ENCODE peak calls at places on chromosomes 3 and 15, in seven cellular contexts. B is activated naive CD8-positive, alpha-beta T cell treated with anti-CD3 and anti-CD28 coated beads, Interleukin-2, amount 50 U/mL, for 24 hours; C is NCI-H1092 treated with DMSO at 0.1 percent for 48 hours; U is GM06990; W is tibial artery; V is activated CD4-positive, alpha-beta T cell treated with anti-CD3 and anti-CD28 coated beads for 1 hour; K is RCC 7860. G is an unnamed sample.

GRCh38 chr3:34808287-34808686 is 831.0 kb upstream of the ARPP21 start:
- DNase-seq in U (no peak), K (no peak), W (no peak), B (no peak), V (no peak), C (no peak), G (no peak)

GRCh38 chr15:56923174-56923579 is 4.7 kb downstream of the TCF12 start:
- DNase-seq in W (no peak), K (no peak), B (no peak), C (no peak), U (no peak), V (no peak), G (no peak)

GRCh38 chr3:111668912-111669488 is 73.9 kb upstream of the ZBED2 start:
- DNase-seq in C (peak), V (no peak), U (no peak), B (no peak), K (peak), W (no peak), G (peak)

GRCh38 chr15:22956257-22956979 is 23.8 kb downstream of the CYFIP1 start:
- DNase-seq in W (peak), U (no peak), V (no peak), C (no peak), B (no peak), K (no peak), G (no peak)

GRCh38 chr3:129016366-129016724 is 15.2 kb downstream of the EFCC1 start:
- DNase-seq in B (peak), C (peak), K (no peak), W (no peak), U (no peak), V (peak), G (no peak)

GRCh38 chr3:188578579-188579363 is 424.8 kb downstream of the LPP start:
- DNase-seq in B (peak), U (no peak), C (peak), V (no peak), W (peak), K (peak), G (peak)

GRCh38 chr3:127427666-127428065 is 139.8 kb upstream of the PRR20G start:
- DNase-seq in K (no peak), V (no peak), W (peak), B (no peak), U (no peak), C (no peak), G (no peak)

GRCh38 chr3:184339016-184339415 is 1.6 kb downstream of the FAM131A start:
- DNase-seq in U (no peak), B (no peak), W (no peak), V (no peak), C (peak), K (no peak), G (no peak)

GRCh38 chr3:141452045-141452444 is 34.8 kb upstream of the RASA2 start:
- DNase-seq in C (peak), B (peak), W (no peak), U (no peak), K (peak), V (no peak), G (no peak)

GRCh38 chr15:23857028-23857641 is 170.0 kb upstream of the NDN start:
- DNase-seq in V (no peak), K (no peak), U (no peak), B (no peak), W (no peak), C (peak), G (no peak)